ENCODE peak calls at places on chromosomes 16 and 17, in six cellular contexts. L is T-helper 1 cell, S is LoVo, P is NCI-H460, T is anterior cingulate cortex, W is IMR-90. Y is an unnamed sample.

GRCh38 chr17:75778861-75779249 is 5.8 kb upstream of the UNK start:
- DNase-seq in L (no peak), S (peak), P (no peak), T (no peak), W (peak), Y (no peak)

GRCh38 chr16:83953796-83954576 is 946 bp downstream of the OSGIN1 start:
- DNase-seq in L (no peak), S (peak), P (peak), T (no peak), W (peak), Y (no peak)

GRCh38 chr16:53022374-53022773 is 30.3 kb downstream of the CHD9NB start:
- DNase-seq in L (no peak), S (peak), P (peak), T (peak), W (peak), Y (no peak)

GRCh38 chr17:10243905-10244844 is 45.8 kb upstream of the GAS7 start:
- DNase-seq in L (no peak), S (peak), P (no peak), T (peak), W (peak), Y (no peak)

GRCh38 chr16:23948949-23949392 is 113.2 kb downstream of the PRKCB start:
- DNase-seq in L (peak), S (no peak), P (no peak), T (no peak), W (no peak), Y (peak)

GRCh38 chr17:29567362-29568330 is 809 bp upstream of the ABHD15 start:
- DNase-seq in L (peak), S (peak), P (peak), T (peak), W (peak), Y (peak)

GRCh38 chr17:4544656-4545216 is 10.4 kb downstream of the MYBBP1A start:
- DNase-seq in L (no peak), S (no peak), P (no peak), T (no peak), W (no peak), Y (no peak)

GRCh38 chr16:88510091-88510719 is 57.1 kb downstream of the ZFPM1 start:
- DNase-seq in L (no peak), S (no peak), P (no peak), T (no peak), W (no peak), Y (no peak)

GRCh38 chr16:90018297-90019200 is 707 bp downstream of the DBNDD1 start:
- DNase-seq in L (no peak), S (no peak), P (no peak), T (no peak), W (no peak), Y (no peak)

GRCh38 chr16:14309001-14309886 is 238.1 kb downstream of the MRTFB start:
- DNase-seq in L (no peak), S (no peak), P (no peak), T (no peak), W (peak), Y (no peak)

GRCh38 chr17:45347451-45347850 is 30.6 kb upstream of the MAP3K14 start:
- DNase-seq in L (no peak), S (no peak), P (no peak), T (no peak), W (no peak), Y (no peak)